ENCODE peak calls at places on chromosomes 3 and 15, in four cellular contexts. One of them, this sample, is unnamed.

GRCh38 chr15:75646944-75647364 is 758 bp upstream of the SNX33 start:
- DNase-seq in cardiac muscle cell: peak
- DNase-seq in psoas muscle: no peak
- DNase-seq in upper lobe of left lung: no peak
- DNase-seq in this sample: no peak

GRCh38 chr3:48641396-48641795 is 6.1 kb upstream of the SLC26A6 start:
- DNase-seq in cardiac muscle cell: no peak
- DNase-seq in psoas muscle: no peak
- DNase-seq in upper lobe of left lung: no peak
- DNase-seq in this sample: no peak

GRCh38 chr3:129182390-129183180 is 1.1 kb downstream of the CNBP start:
- DNase-seq in cardiac muscle cell: no peak
- DNase-seq in psoas muscle: no peak
- DNase-seq in upper lobe of left lung: no peak
- DNase-seq in this sample: no peak

GRCh38 chr3:143644370-143645089 is 203.7 kb downstream of the SLC9A9 start:
- DNase-seq in upper lobe of left lung: no peak
- DNase-seq in cardiac muscle cell: peak
- DNase-seq in psoas muscle: no peak
- DNase-seq in this sample: peak

GRCh38 chr3:153760952-153761351 is 360.2 kb upstream of the ARHGEF26 start:
- DNase-seq in psoas muscle: no peak
- DNase-seq in upper lobe of left lung: no peak
- DNase-seq in cardiac muscle cell: no peak
- DNase-seq in this sample: no peak

GRCh38 chr3:124886168-124887051 is 755 bp downstream of the ITGB5 start:
- DNase-seq in upper lobe of left lung: peak
- DNase-seq in psoas muscle: peak
- DNase-seq in cardiac muscle cell: peak
- DNase-seq in this sample: no peak

GRCh38 chr15:58549013-58549779 is 117.4 kb downstream of the LIPC start:
- DNase-seq in psoas muscle: no peak
- DNase-seq in cardiac muscle cell: peak
- DNase-seq in upper lobe of left lung: no peak
- DNase-seq in this sample: no peak

GRCh38 chr3:125238759-125239158 is 26.2 kb upstream of the SLC12A8 start:
- DNase-seq in cardiac muscle cell: no peak
- DNase-seq in psoas muscle: no peak
- DNase-seq in upper lobe of left lung: no peak
- DNase-seq in this sample: no peak

GRCh38 chr3:53491276-53491675 is 3.1 kb upstream of the CACNA1D start:
- DNase-seq in psoas muscle: no peak
- DNase-seq in cardiac muscle cell: no peak
- DNase-seq in upper lobe of left lung: no peak
- DNase-seq in this sample: no peak

GRCh38 chr15:67303490-67304363 is 49.1 kb downstream of the IQCH start:
- DNase-seq in cardiac muscle cell: peak
- DNase-seq in psoas muscle: no peak
- DNase-seq in upper lobe of left lung: no peak
- DNase-seq in this sample: no peak

GRCh38 chr3:76040946-76041345 is 255.6 kb upstream of the ZNF717 start:
- DNase-seq in upper lobe of left lung: no peak
- DNase-seq in psoas muscle: no peak
- DNase-seq in cardiac muscle cell: no peak
- DNase-seq in this sample: no peak

GRCh38 chr3:55678521-55679216 is 191.6 kb upstream of the WNT5A start:
- DNase-seq in psoas muscle: peak
- DNase-seq in cardiac muscle cell: no peak
- DNase-seq in upper lobe of left lung: no peak
- DNase-seq in this sample: no peak

GRCh38 chr15:89323825-89324224 is 10.8 kb downstream of the POLG start:
- DNase-seq in cardiac muscle cell: no peak
- DNase-seq in upper lobe of left lung: no peak
- DNase-seq in psoas muscle: no peak
- DNase-seq in this sample: no peak

GRCh38 chr3:11845661-11846060 is 1.0 kb downstream of the TAMM41 start:
- DNase-seq in psoas muscle: no peak
- DNase-seq in cardiac muscle cell: no peak
- DNase-seq in upper lobe of left lung: no peak
- DNase-seq in this sample: no peak

GRCh38 chr3:38229036-38229435 is 36.6 kb upstream of the SLC22A13 start:
- DNase-seq in cardiac muscle cell: no peak
- DNase-seq in upper lobe of left lung: no peak
- DNase-seq in psoas muscle: no peak
- DNase-seq in this sample: no peak

GRCh38 chr3:71498053-71498452 is 85.5 kb downstream of the FOXP1 start:
- DNase-seq in upper lobe of left lung: no peak
- DNase-seq in cardiac muscle cell: no peak
- DNase-seq in psoas muscle: no peak
- DNase-seq in this sample: no peak

GRCh38 chr3:147620906-147621305 is 211.7 kb downstream of the ZIC1 start:
- DNase-seq in psoas muscle: no peak
- DNase-seq in cardiac muscle cell: no peak
- DNase-seq in upper lobe of left lung: no peak
- DNase-seq in this sample: no peak

GRCh38 chr3:153752405-153753027 is 368.7 kb upstream of the ARHGEF26 start:
- DNase-seq in cardiac muscle cell: no peak
- DNase-seq in psoas muscle: peak
- DNase-seq in upper lobe of left lung: no peak
- DNase-seq in this sample: no peak

GRCh38 chr3:73026111-73026510 is 29.5 kb downstream of the PPP4R2 start:
- DNase-seq in upper lobe of left lung: no peak
- DNase-seq in psoas muscle: no peak
- DNase-seq in cardiac muscle cell: no peak
- DNase-seq in this sample: no peak

GRCh38 chr15:55197719-55198118 is 978 bp upstream of the RSL24D1 start:
- DNase-seq in upper lobe of left lung: no peak
- DNase-seq in psoas muscle: no peak
- DNase-seq in cardiac muscle cell: no peak
- DNase-seq in this sample: no peak

GRCh38 chr15:20340331-20340811 is 201.2 kb downstream of the GOLGA6L6 start:
- DNase-seq in upper lobe of left lung: peak
- DNase-seq in cardiac muscle cell: peak
- DNase-seq in psoas muscle: peak
- DNase-seq in this sample: peak

GRCh38 chr15:38088971-38089370 is 154.5 kb downstream of the TMCO5A start:
- DNase-seq in upper lobe of left lung: no peak
- DNase-seq in cardiac muscle cell: no peak
- DNase-seq in psoas muscle: no peak
- DNase-seq in this sample: no peak

GRCh38 chr3:156373095-156373494 is 181.8 kb downstream of the SSR3 start:
- DNase-seq in upper lobe of left lung: no peak
- DNase-seq in cardiac muscle cell: no peak
- DNase-seq in psoas muscle: no peak
- DNase-seq in this sample: no peak

GRCh38 chr15:98667521-98668179 is 19.3 kb downstream of the IGF1R start:
- DNase-seq in cardiac muscle cell: no peak
- DNase-seq in psoas muscle: no peak
- DNase-seq in upper lobe of left lung: no peak
- DNase-seq in this sample: no peak

GRCh38 chr3:185729335-185729715 is 95.5 kb downstream of the IGF2BP2 start:
- DNase-seq in upper lobe of left lung: no peak
- DNase-seq in psoas muscle: no peak
- DNase-seq in cardiac muscle cell: no peak
- DNase-seq in this sample: no peak

GRCh38 chr15:48940508-48940907 is 23.2 kb downstream of the SHC4 start:
- DNase-seq in cardiac muscle cell: no peak
- DNase-seq in upper lobe of left lung: no peak
- DNase-seq in psoas muscle: no peak
- DNase-seq in this sample: no peak

GRCh38 chr15:89937365-89938355 is 24.9 kb upstream of the ARPIN start:
- DNase-seq in cardiac muscle cell: no peak
- DNase-seq in psoas muscle: no peak
- DNase-seq in upper lobe of left lung: no peak
- DNase-seq in this sample: no peak

GRCh38 chr3:8204846-8205624 is 296.6 kb upstream of the LMCD1 start:
- DNase-seq in upper lobe of left lung: no peak
- DNase-seq in psoas muscle: no peak
- DNase-seq in cardiac muscle cell: no peak
- DNase-seq in this sample: no peak

GRCh38 chr3:128969993-128970740 is 23.7 kb downstream of the CFAP92 start:
- DNase-seq in cardiac muscle cell: peak
- DNase-seq in upper lobe of left lung: no peak
- DNase-seq in psoas muscle: peak
- DNase-seq in this sample: no peak

GRCh38 chr15:57112178-57112577 is 193.7 kb downstream of the TCF12 start:
- DNase-seq in cardiac muscle cell: peak
- DNase-seq in psoas muscle: peak
- DNase-seq in upper lobe of left lung: no peak
- DNase-seq in this sample: no peak

GRCh38 chr3:85007195-85008094 is 48.7 kb downstream of the CADM2 start:
- DNase-seq in psoas muscle: no peak
- DNase-seq in upper lobe of left lung: no peak
- DNase-seq in cardiac muscle cell: no peak
- DNase-seq in this sample: no peak

GRCh38 chr3:187742351-187743171 is 2.7 kb downstream of the BCL6 start:
- DNase-seq in psoas muscle: peak
- DNase-seq in cardiac muscle cell: no peak
- DNase-seq in upper lobe of left lung: peak
- DNase-seq in this sample: no peak

GRCh38 chr3:57948080-57948671 is 60.0 kb upstream of the FLNB start:
- DNase-seq in cardiac muscle cell: no peak
- DNase-seq in upper lobe of left lung: no peak
- DNase-seq in psoas muscle: no peak
- DNase-seq in this sample: no peak

GRCh38 chr3:72768976-72769375 is 79.3 kb downstream of the SHQ1 start:
- DNase-seq in cardiac muscle cell: no peak
- DNase-seq in psoas muscle: no peak
- DNase-seq in upper lobe of left lung: no peak
- DNase-seq in this sample: no peak

GRCh38 chr3:140863481-140864084 is 78.1 kb upstream of the SLC25A36 start:
- DNase-seq in psoas muscle: no peak
- DNase-seq in upper lobe of left lung: no peak
- DNase-seq in cardiac muscle cell: peak
- DNase-seq in this sample: no peak

GRCh38 chr3:71103430-71103881 is 480.1 kb downstream of the FOXP1 start:
- DNase-seq in psoas muscle: peak
- DNase-seq in upper lobe of left lung: no peak
- DNase-seq in cardiac muscle cell: no peak
- DNase-seq in this sample: no peak

GRCh38 chr15:101148166-101148880 is 103.5 kb downstream of the CHSY1 start:
- DNase-seq in psoas muscle: no peak
- DNase-seq in upper lobe of left lung: no peak
- DNase-seq in cardiac muscle cell: no peak
- DNase-seq in this sample: no peak

GRCh38 chr3:190718691-190719090 is 143.8 kb downstream of the GMNC start:
- DNase-seq in upper lobe of left lung: no peak
- DNase-seq in cardiac muscle cell: no peak
- DNase-seq in psoas muscle: no peak
- DNase-seq in this sample: no peak

GRCh38 chr3:190721330-190721729 is 141.2 kb downstream of the GMNC start:
- DNase-seq in upper lobe of left lung: no peak
- DNase-seq in psoas muscle: no peak
- DNase-seq in cardiac muscle cell: no peak
- DNase-seq in this sample: no peak

GRCh38 chr3:190716961-190717360 is 145.5 kb downstream of the GMNC start:
- DNase-seq in cardiac muscle cell: no peak
- DNase-seq in upper lobe of left lung: no peak
- DNase-seq in psoas muscle: no peak
- DNase-seq in this sample: no peak

GRCh38 chr3:190722181-190722905 is 140.2 kb downstream of the GMNC start:
- DNase-seq in cardiac muscle cell: no peak
- DNase-seq in upper lobe of left lung: no peak
- DNase-seq in psoas muscle: no peak
- DNase-seq in this sample: no peak

DNA sequence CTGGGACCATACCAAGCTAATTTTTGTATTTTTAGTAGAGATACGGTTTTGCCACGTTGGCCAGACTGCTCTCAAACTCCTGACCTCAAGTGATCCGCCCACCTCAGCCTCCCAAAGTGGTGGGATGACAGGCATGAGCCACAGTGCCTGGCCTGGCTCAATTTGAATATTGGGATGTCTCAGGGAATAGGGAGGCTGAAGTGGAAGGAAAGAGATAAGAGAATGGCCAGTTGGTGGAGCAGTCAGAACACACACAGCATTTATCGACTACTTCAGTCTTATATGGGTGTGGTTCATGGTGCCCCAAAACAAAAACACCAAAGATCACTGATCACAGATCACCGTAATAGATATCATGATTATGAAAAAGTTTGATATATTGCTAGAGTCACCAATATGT is 144.4 kb downstream of the GMNC start:
- DNase-seq in upper lobe of left lung: no peak
- DNase-seq in cardiac muscle cell: no peak
- DNase-seq in psoas muscle: no peak
- DNase-seq in this sample: no peak
- TF ChIP-seq CTCF in upper lobe of left lung: no peak
- TF ChIP-seq CTCF in cardiac muscle cell: no peak
- TF ChIP-seq CTCF in psoas muscle: no peak
- TF ChIP-seq CTCF in this sample: no peak

GRCh38 chr15:41945221-41945620 is 27.1 kb downstream of the EHD4 start:
- DNase-seq in cardiac muscle cell: no peak
- DNase-seq in psoas muscle: no peak
- DNase-seq in upper lobe of left lung: no peak
- DNase-seq in this sample: no peak
- H3K27ac ChIP-seq in cardiac muscle cell: peak
- H3K27ac ChIP-seq in psoas muscle: no peak
- H3K27ac ChIP-seq in upper lobe of left lung: no peak
- H3K27ac ChIP-seq in this sample: peak

GRCh38 chr3:117356296-117356695 is 646.7 kb downstream of the TUSC7 start:
- DNase-seq in cardiac muscle cell: no peak
- DNase-seq in psoas muscle: no peak
- DNase-seq in upper lobe of left lung: no peak
- DNase-seq in this sample: no peak

GRCh38 chr3:117349566-117349965 is 640.0 kb downstream of the TUSC7 start:
- DNase-seq in psoas muscle: no peak
- DNase-seq in cardiac muscle cell: no peak
- DNase-seq in upper lobe of left lung: no peak
- DNase-seq in this sample: no peak

GRCh38 chr3:117350386-117350785 is 640.8 kb downstream of the TUSC7 start:
- DNase-seq in psoas muscle: no peak
- DNase-seq in upper lobe of left lung: no peak
- DNase-seq in cardiac muscle cell: no peak
- DNase-seq in this sample: no peak

GRCh38 chr3:117358717-117359314 is 649.2 kb downstream of the TUSC7 start:
- DNase-seq in psoas muscle: no peak
- DNase-seq in cardiac muscle cell: no peak
- DNase-seq in upper lobe of left lung: peak
- DNase-seq in this sample: no peak

GRCh38 chr3:117355566-117355965 is 646.0 kb downstream of the TUSC7 start:
- DNase-seq in cardiac muscle cell: peak
- DNase-seq in upper lobe of left lung: no peak
- DNase-seq in psoas muscle: no peak
- DNase-seq in this sample: no peak
- TF ChIP-seq CTCF in cardiac muscle cell: peak
- TF ChIP-seq CTCF in upper lobe of left lung: peak
- TF ChIP-seq CTCF in psoas muscle: no peak
- TF ChIP-seq CTCF in this sample: peak

DNA sequence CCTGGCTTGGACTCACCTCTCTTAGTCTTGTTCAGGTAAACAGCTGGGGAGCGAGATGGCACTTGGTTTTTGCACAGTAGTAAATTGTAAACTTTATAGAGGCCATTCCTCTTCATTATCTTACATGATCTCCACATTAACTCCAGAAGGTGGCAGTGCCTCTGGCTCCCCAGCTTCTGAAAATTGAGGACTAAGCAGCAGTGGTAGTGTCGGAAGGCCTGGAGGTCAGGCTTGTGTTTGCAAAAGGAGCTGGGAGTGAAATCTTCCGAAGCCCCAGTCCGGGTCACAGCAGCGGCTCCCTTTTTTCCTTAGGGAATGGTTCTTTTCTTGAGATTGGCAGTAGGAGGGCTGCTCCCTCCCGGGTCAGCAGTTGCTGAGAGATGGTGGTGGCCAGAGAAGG is 85.7 kb downstream of the FNDC3B start:
- DNase-seq in upper lobe of left lung: no peak
- DNase-seq in psoas muscle: peak
- DNase-seq in cardiac muscle cell: no peak
- DNase-seq in this sample: no peak
- H3K27ac ChIP-seq in upper lobe of left lung: peak
- H3K27ac ChIP-seq in psoas muscle: peak
- H3K27ac ChIP-seq in cardiac muscle cell: peak
- H3K27ac ChIP-seq in this sample: peak